ENCODE peak calls at places on chromosomes 2 and 18, in eight cellular contexts. One of them, this sample, is unnamed. For H3K4me1 and H3K27me3, the result is how much of the 10 kb centered on the place peaks cover.

GRCh38 chr2:150485114-150485870 is 2.2 kb downstream of the RND3 start:
- DNase-seq in SJCRH30: peak
- DNase-seq in uterus: peak
- DNase-seq in mammary epithelial cell: peak
- DNase-seq in effector memory CD4-positive, alpha-beta T cell: no peak
- DNase-seq in right cardiac atrium: peak
- DNase-seq in K562: no peak
- DNase-seq in PC-9: peak
- DNase-seq in this sample: peak

GRCh38 chr2:1162768-1163584 is 212.3 kb downstream of the SNTG2 start:
- DNase-seq in SJCRH30: peak
- DNase-seq in PC-9: no peak
- DNase-seq in uterus: no peak
- DNase-seq in effector memory CD4-positive, alpha-beta T cell: no peak
- DNase-seq in right cardiac atrium: peak
- DNase-seq in K562: no peak
- DNase-seq in mammary epithelial cell: no peak
- DNase-seq in this sample: peak

GRCh38 chr2:206494061-206494460 is 50.7 kb downstream of the ADAM23 start:
- DNase-seq in effector memory CD4-positive, alpha-beta T cell: no peak
- DNase-seq in uterus: no peak
- DNase-seq in right cardiac atrium: no peak
- DNase-seq in SJCRH30: no peak
- DNase-seq in mammary epithelial cell: no peak
- DNase-seq in PC-9: no peak
- DNase-seq in K562: no peak
- DNase-seq in this sample: no peak

GRCh38 chr2:8120979-8121825 is 560.7 kb upstream of the ID2 start:
- DNase-seq in right cardiac atrium: no peak
- DNase-seq in K562: no peak
- DNase-seq in effector memory CD4-positive, alpha-beta T cell: no peak
- DNase-seq in PC-9: no peak
- DNase-seq in mammary epithelial cell: no peak
- DNase-seq in uterus: no peak
- DNase-seq in SJCRH30: no peak
- DNase-seq in this sample: no peak

GRCh38 chr18:58937204-58937603 is 72.5 kb downstream of the ZNF532 start:
- DNase-seq in uterus: no peak
- DNase-seq in effector memory CD4-positive, alpha-beta T cell: no peak
- DNase-seq in K562: no peak
- DNase-seq in mammary epithelial cell: peak
- DNase-seq in PC-9: no peak
- DNase-seq in right cardiac atrium: no peak
- DNase-seq in SJCRH30: no peak
- DNase-seq in this sample: no peak

GRCh38 chr2:155442755-155443372 is 744.4 kb downstream of the KCNJ3 start:
- DNase-seq in effector memory CD4-positive, alpha-beta T cell: no peak
- DNase-seq in right cardiac atrium: no peak
- DNase-seq in K562: no peak
- DNase-seq in PC-9: peak
- DNase-seq in SJCRH30: peak
- DNase-seq in uterus: no peak
- DNase-seq in mammary epithelial cell: peak
- DNase-seq in this sample: no peak

GRCh38 chr2:218393750-218394290 is 5.8 kb upstream of the CTDSP1 start:
- DNase-seq in mammary epithelial cell: no peak
- DNase-seq in right cardiac atrium: peak
- DNase-seq in PC-9: no peak
- DNase-seq in K562: peak
- DNase-seq in effector memory CD4-positive, alpha-beta T cell: no peak
- DNase-seq in uterus: no peak
- DNase-seq in SJCRH30: no peak
- DNase-seq in this sample: no peak

GRCh38 chr2:239441261-239441701 is 40.5 kb upstream of the HDAC4 start:
- DNase-seq in mammary epithelial cell: no peak
- DNase-seq in right cardiac atrium: no peak
- DNase-seq in effector memory CD4-positive, alpha-beta T cell: no peak
- DNase-seq in uterus: no peak
- DNase-seq in PC-9: no peak
- DNase-seq in SJCRH30: peak
- DNase-seq in K562: no peak
- DNase-seq in this sample: no peak

GRCh38 chr2:204931562-204931961 is 386.3 kb downstream of the PARD3B start:
- DNase-seq in mammary epithelial cell: no peak
- DNase-seq in SJCRH30: no peak
- DNase-seq in PC-9: no peak
- DNase-seq in effector memory CD4-positive, alpha-beta T cell: no peak
- DNase-seq in uterus: no peak
- DNase-seq in right cardiac atrium: no peak
- DNase-seq in K562: no peak
- DNase-seq in this sample: no peak

GRCh38 chr18:61992923-61993322 is 100.1 kb upstream of the RNF152 start:
- DNase-seq in effector memory CD4-positive, alpha-beta T cell: no peak
- DNase-seq in K562: no peak
- DNase-seq in PC-9: no peak
- DNase-seq in uterus: no peak
- DNase-seq in mammary epithelial cell: peak
- DNase-seq in right cardiac atrium: no peak
- DNase-seq in SJCRH30: no peak
- DNase-seq in this sample: no peak

GRCh38 chr2:19321946-19322345 is 36.5 kb downstream of the OSR1 start:
- DNase-seq in SJCRH30: no peak
- DNase-seq in effector memory CD4-positive, alpha-beta T cell: no peak
- DNase-seq in PC-9: no peak
- DNase-seq in K562: no peak
- DNase-seq in right cardiac atrium: no peak
- DNase-seq in uterus: no peak
- DNase-seq in mammary epithelial cell: peak
- DNase-seq in this sample: no peak

GRCh38 chr2:61554604-61555003 is 16.4 kb upstream of the XPO1 start:
- DNase-seq in SJCRH30: no peak
- DNase-seq in K562: no peak
- DNase-seq in mammary epithelial cell: no peak
- DNase-seq in right cardiac atrium: no peak
- DNase-seq in uterus: no peak
- DNase-seq in PC-9: no peak
- DNase-seq in effector memory CD4-positive, alpha-beta T cell: no peak
- DNase-seq in this sample: no peak

GRCh38 chr18:3328522-3328921 is 66.6 kb downstream of the MYL12B start:
- DNase-seq in effector memory CD4-positive, alpha-beta T cell: no peak
- DNase-seq in right cardiac atrium: no peak
- DNase-seq in PC-9: no peak
- DNase-seq in K562: no peak
- DNase-seq in uterus: no peak
- DNase-seq in SJCRH30: peak
- DNase-seq in mammary epithelial cell: no peak
- DNase-seq in this sample: no peak

GRCh38 chr18:62485684-62486083 is 37.1 kb upstream of the ZCCHC2 start:
- DNase-seq in PC-9: peak
- DNase-seq in SJCRH30: no peak
- DNase-seq in mammary epithelial cell: peak
- DNase-seq in K562: peak
- DNase-seq in uterus: peak
- DNase-seq in right cardiac atrium: no peak
- DNase-seq in effector memory CD4-positive, alpha-beta T cell: no peak
- DNase-seq in this sample: no peak

DNA sequence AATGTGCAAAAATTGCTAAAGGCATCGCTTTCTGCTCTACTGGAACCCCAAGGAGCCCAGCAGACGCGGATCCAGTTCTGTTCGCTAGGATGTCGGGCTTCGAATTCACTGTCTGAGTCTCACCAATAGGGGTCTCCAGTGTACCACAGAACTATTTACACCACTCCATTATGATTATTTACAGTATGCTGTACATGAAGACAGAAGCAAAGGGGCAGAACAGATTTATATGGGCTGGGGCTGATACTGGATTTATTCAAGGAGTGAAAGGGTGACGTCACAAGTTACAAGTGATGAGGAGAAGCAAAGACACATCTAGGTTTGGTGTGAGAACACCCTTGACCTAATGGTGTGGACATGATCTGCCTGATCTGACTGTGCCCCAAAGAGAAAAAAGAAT is 185.3 kb upstream of the ATP5MC3 start:
- DNase-seq in right cardiac atrium: no peak
- DNase-seq in SJCRH30: peak
- DNase-seq in mammary epithelial cell: peak
- DNase-seq in effector memory CD4-positive, alpha-beta T cell: no peak
- DNase-seq in K562: peak
- DNase-seq in PC-9: peak
- DNase-seq in uterus: no peak
- DNase-seq in this sample: peak
- H3K4me1 ChIP-seq in right cardiac atrium: under half
- H3K4me1 ChIP-seq in SJCRH30: under half
- H3K4me1 ChIP-seq in mammary epithelial cell: under half
- H3K4me1 ChIP-seq in effector memory CD4-positive, alpha-beta T cell: under half
- H3K4me1 ChIP-seq in K562: under half
- H3K4me1 ChIP-seq in PC-9: under half
- H3K4me1 ChIP-seq in uterus: under half
- H3K4me1 ChIP-seq in this sample: under half

DNA sequence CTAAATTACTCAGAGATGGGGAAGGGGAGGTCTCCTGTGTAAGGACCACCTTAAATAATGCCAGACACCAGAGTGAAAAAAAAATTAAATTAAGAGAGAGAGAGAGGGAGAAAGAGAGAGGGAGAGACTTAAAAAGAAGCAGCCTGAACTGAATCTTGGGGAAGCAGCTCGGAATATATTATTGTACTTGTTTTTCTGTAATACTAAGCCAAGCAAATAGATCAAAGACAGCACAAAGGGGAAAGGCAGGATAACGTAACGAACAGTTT is 4.6 kb downstream of the ZEB2 start:
- DNase-seq in PC-9: no peak
- DNase-seq in SJCRH30: no peak
- DNase-seq in mammary epithelial cell: no peak
- DNase-seq in effector memory CD4-positive, alpha-beta T cell: no peak
- DNase-seq in uterus: no peak
- DNase-seq in right cardiac atrium: no peak
- DNase-seq in K562: no peak
- DNase-seq in this sample: no peak
- H3K27me3 ChIP-seq in PC-9: under half
- H3K27me3 ChIP-seq in SJCRH30: under half
- H3K27me3 ChIP-seq in mammary epithelial cell: half or more
- H3K27me3 ChIP-seq in effector memory CD4-positive, alpha-beta T cell: under half
- H3K27me3 ChIP-seq in uterus: under half
- H3K27me3 ChIP-seq in right cardiac atrium: under half
- H3K27me3 ChIP-seq in K562: under half
- H3K27me3 ChIP-seq in this sample: under half

DNA sequence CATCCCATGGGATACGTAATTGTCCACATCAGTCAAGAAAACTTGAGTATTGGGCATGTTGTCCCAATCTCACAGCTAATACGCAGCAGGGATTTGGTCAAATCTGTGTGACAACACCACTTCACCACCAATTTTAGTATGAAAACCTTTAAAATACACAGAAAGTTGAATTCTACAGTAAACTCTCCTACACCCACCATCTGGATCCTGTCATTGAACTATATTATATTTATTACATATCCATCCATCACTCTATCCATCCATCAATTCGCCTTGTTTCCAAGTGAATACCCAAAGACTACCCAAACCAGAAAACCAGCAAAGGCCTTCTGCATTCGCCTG is 846 bp upstream of the FKBP7 start:
- DNase-seq in uterus: no peak
- DNase-seq in mammary epithelial cell: no peak
- DNase-seq in right cardiac atrium: no peak
- DNase-seq in effector memory CD4-positive, alpha-beta T cell: no peak
- DNase-seq in SJCRH30: no peak
- DNase-seq in K562: no peak
- DNase-seq in PC-9: no peak
- DNase-seq in this sample: no peak
- H3K4me1 ChIP-seq in uterus: under half
- H3K4me1 ChIP-seq in mammary epithelial cell: under half
- H3K4me1 ChIP-seq in right cardiac atrium: under half
- H3K4me1 ChIP-seq in effector memory CD4-positive, alpha-beta T cell: under half
- H3K4me1 ChIP-seq in SJCRH30: under half
- H3K4me1 ChIP-seq in K562: under half
- H3K4me1 ChIP-seq in PC-9: under half
- H3K4me1 ChIP-seq in this sample: half or more

GRCh38 chr2:120353591-120353898 is 7.6 kb downstream of the INHBB start:
- DNase-seq in uterus: no peak
- DNase-seq in K562: no peak
- DNase-seq in mammary epithelial cell: no peak
- DNase-seq in SJCRH30: no peak
- DNase-seq in PC-9: no peak
- DNase-seq in right cardiac atrium: no peak
- DNase-seq in effector memory CD4-positive, alpha-beta T cell: no peak
- DNase-seq in this sample: no peak
- H3K27me3 ChIP-seq in uterus: under half
- H3K27me3 ChIP-seq in K562: under half
- H3K27me3 ChIP-seq in mammary epithelial cell: under half
- H3K27me3 ChIP-seq in SJCRH30: under half
- H3K27me3 ChIP-seq in PC-9: under half
- H3K27me3 ChIP-seq in right cardiac atrium: under half
- H3K27me3 ChIP-seq in effector memory CD4-positive, alpha-beta T cell: under half
- H3K27me3 ChIP-seq in this sample: under half

GRCh38 chr2:189639003-189639609 is 22.2 kb upstream of the ASNSD1 start:
- DNase-seq in right cardiac atrium: no peak
- DNase-seq in effector memory CD4-positive, alpha-beta T cell: no peak
- DNase-seq in PC-9: no peak
- DNase-seq in SJCRH30: no peak
- DNase-seq in mammary epithelial cell: no peak
- DNase-seq in K562: no peak
- DNase-seq in uterus: no peak
- DNase-seq in this sample: no peak

GRCh38 chr2:189641565-189641964 is 19.7 kb upstream of the ASNSD1 start:
- DNase-seq in mammary epithelial cell: no peak
- DNase-seq in effector memory CD4-positive, alpha-beta T cell: no peak
- DNase-seq in PC-9: no peak
- DNase-seq in K562: no peak
- DNase-seq in right cardiac atrium: no peak
- DNase-seq in SJCRH30: no peak
- DNase-seq in uterus: no peak
- DNase-seq in this sample: no peak

GRCh38 chr2:189638305-189639002 is 22.8 kb upstream of the ASNSD1 start:
- DNase-seq in K562: no peak
- DNase-seq in uterus: no peak
- DNase-seq in right cardiac atrium: no peak
- DNase-seq in PC-9: no peak
- DNase-seq in SJCRH30: no peak
- DNase-seq in effector memory CD4-positive, alpha-beta T cell: no peak
- DNase-seq in mammary epithelial cell: no peak
- DNase-seq in this sample: no peak

GRCh38 chr2:189646521-189646920 is 14.7 kb upstream of the ASNSD1 start:
- DNase-seq in PC-9: no peak
- DNase-seq in mammary epithelial cell: no peak
- DNase-seq in right cardiac atrium: no peak
- DNase-seq in K562: no peak
- DNase-seq in SJCRH30: no peak
- DNase-seq in uterus: no peak
- DNase-seq in effector memory CD4-positive, alpha-beta T cell: no peak
- DNase-seq in this sample: no peak

DNA sequence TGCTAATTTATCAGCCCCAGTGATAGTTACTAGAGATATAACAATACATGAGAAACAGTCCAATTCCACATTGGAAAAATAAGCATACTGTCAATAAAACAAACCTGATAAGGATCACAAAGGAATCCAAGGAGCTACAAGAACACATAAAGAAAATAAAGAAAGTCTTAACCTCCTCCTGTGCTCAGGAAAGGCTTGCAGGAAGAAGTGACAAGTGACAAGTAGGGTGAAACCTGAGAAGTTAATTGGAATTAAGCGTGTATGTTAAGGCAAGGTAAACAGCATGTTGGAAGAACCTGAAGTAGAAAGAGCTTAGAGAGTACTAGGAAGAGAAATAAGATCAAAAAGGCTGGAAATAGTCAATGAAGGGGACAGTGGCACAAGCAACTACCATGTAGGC is 20.2 kb upstream of the ASNSD1 start:
- DNase-seq in PC-9: no peak
- DNase-seq in K562: no peak
- DNase-seq in effector memory CD4-positive, alpha-beta T cell: no peak
- DNase-seq in uterus: no peak
- DNase-seq in mammary epithelial cell: no peak
- DNase-seq in SJCRH30: no peak
- DNase-seq in right cardiac atrium: no peak
- DNase-seq in this sample: no peak
- H3K4me1 ChIP-seq in PC-9: under half
- H3K4me1 ChIP-seq in K562: under half
- H3K4me1 ChIP-seq in effector memory CD4-positive, alpha-beta T cell: under half
- H3K4me1 ChIP-seq in uterus: under half
- H3K4me1 ChIP-seq in mammary epithelial cell: under half
- H3K4me1 ChIP-seq in SJCRH30: under half
- H3K4me1 ChIP-seq in right cardiac atrium: under half
- H3K4me1 ChIP-seq in this sample: under half